ENCODE peak calls at places on chromosomes 3 and 15, in eight cellular contexts. M, E, X, C, H, J, O and Q are unnamed samples.

GRCh38 chr3:131597816-131598215 is 95.0 kb upstream of the MRPL3 start:
- DNase-seq in M (no peak), E (no peak), C (no peak), J (no peak), H (no peak), O (no peak), X (no peak), Q (no peak)

GRCh38 chr3:143084856-143085731 is 34.5 kb upstream of the CHST2 start:
- DNase-seq in J (no peak), X (no peak), C (peak), H (no peak), O (no peak), M (peak), E (no peak), Q (peak)

GRCh38 chr3:196174652-196175051 is 36.5 kb downstream of the ZDHHC19 start:
- DNase-seq in M (no peak), C (no peak), E (no peak), J (no peak), O (no peak), X (no peak), H (no peak), Q (no peak)

GRCh38 chr15:32837935-32838334 is 120.1 kb downstream of the GREM1 start:
- DNase-seq in C (no peak), O (no peak), J (no peak), M (no peak), E (no peak), H (no peak), X (no peak), Q (no peak)

GRCh38 chr3:65873028-65873427 is 165.7 kb downstream of the MAGI1 start:
- DNase-seq in J (no peak), O (no peak), E (peak), M (no peak), X (no peak), H (no peak), C (no peak), Q (no peak)

GRCh38 chr15:52103217-52104207 is 9.1 kb downstream of the BCL2L10 start:
- DNase-seq in J (no peak), H (peak), O (peak), M (peak), E (no peak), C (peak), X (peak), Q (peak)

GRCh38 chr3:120472121-120472844 is 21.5 kb upstream of the FSTL1 start:
- DNase-seq in M (no peak), J (no peak), C (no peak), O (no peak), X (no peak), E (no peak), H (no peak), Q (no peak)

GRCh38 chr3:134197681-134198261 is 52.9 kb downstream of the RYK start:
- DNase-seq in E (peak), C (peak), H (peak), X (peak), M (peak), O (no peak), J (no peak), Q (no peak)

DNA sequence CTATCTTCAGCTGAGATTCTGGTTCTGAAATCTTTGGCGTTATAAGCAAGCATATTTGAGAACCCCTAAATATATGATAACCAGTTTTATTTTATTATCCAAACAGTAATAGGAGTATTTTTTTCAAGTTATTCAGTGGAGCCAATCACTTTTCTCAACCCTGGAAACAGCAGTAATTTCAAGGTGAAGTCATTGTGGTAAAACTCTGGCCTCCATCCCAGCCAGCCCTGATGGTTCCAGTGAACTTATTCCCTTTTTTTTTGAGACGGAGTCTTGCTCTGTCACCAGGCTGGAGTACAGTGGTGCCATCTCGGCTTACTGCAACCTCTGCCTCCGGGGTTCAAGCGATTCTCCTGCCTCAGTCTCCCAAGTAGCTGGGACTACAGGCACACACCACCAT is 545.4 kb upstream of the IL12A start:
- DNase-seq in X (no peak), O (no peak), C (peak), M (no peak), E (no peak), J (no peak), H (no peak), Q (no peak)
- H3K4me3 ChIP-seq in X (no peak), O (no peak), C (no peak), M (no peak), E (no peak), J (no peak), H (no peak), Q (no peak)

DNA sequence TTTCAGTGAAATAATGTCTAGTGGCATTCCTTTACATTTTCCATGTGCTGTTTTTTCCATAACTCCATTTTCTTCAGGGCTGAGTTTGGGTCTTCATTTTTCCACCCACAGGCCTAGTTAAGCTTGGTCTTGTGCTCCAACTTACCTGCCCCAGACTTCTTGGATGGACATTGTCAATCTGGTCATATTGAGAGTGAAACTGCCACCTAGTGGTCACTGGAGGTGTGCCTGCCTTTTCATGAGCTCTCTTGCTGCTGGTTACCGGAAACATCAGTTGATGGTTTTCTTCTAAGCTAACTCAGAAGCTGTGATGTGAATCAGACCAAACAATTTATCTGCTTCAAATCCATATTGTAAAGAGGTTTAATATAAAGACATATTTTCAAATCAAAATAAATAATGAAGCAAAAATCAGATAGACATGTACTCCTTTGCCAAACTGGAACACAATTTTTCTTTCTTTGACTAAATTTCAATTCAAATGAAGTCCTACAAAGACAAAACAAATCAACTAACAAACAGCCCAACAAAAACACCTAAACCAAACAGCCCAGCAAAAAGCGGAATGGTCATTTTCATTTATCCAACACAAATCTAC is 135.1 kb upstream of the RASGRP1 start:
- DNase-seq in E (peak), O (no peak), H (peak), X (peak), M (peak), J (peak), C (peak), Q (no peak)
- TF ChIP-seq CTCF in E (peak), O (peak), H (peak), X (peak), M (peak), J (peak), C (peak), Q (peak)

GRCh38 chr3:184005981-184006507 is 11.6 kb downstream of the ABCC5 start:
- DNase-seq in E (peak), H (peak), O (peak), M (peak), X (no peak), J (peak), C (peak), Q (peak)
- H3K4me3 ChIP-seq in E (peak), H (no peak), O (no peak), M (no peak), X (no peak), J (no peak), C (no peak), Q (peak)

DNA sequence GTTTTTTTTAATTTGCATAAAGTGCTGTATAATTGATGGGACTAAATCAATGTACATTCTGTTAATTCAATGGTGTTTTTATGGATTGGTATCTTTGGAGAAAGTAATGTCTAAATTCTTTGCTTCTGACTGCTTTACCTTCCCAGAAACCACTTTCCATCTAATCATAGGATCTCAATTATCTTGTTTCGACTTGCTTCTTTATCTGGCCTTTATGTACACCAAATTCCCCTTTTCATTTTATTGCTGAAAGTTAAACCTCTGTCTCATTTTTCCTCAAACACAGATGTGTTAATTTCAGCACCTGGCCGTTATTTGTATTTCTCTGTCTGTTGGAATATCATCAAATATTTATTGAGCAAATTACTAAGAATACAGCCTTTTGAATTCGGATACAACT is 287.3 kb upstream of the GBE1 start:
- DNase-seq in J (no peak), H (no peak), X (no peak), C (no peak), E (no peak), O (no peak), M (no peak), Q (no peak)
- TF ChIP-seq CTCF in J (no peak), H (no peak), X (no peak), C (no peak), E (no peak), O (no peak), M (no peak), Q (no peak)

GRCh38 chr3:149243540-149243939 is 21.9 kb upstream of the CP start:
- DNase-seq in O (no peak), M (no peak), J (no peak), E (no peak), C (no peak), H (peak), X (no peak), Q (no peak)

GRCh38 chr3:149247929-149248691 is 26.5 kb upstream of the CP start:
- DNase-seq in O (no peak), C (peak), M (peak), E (no peak), H (peak), J (no peak), X (no peak), Q (no peak)

GRCh38 chr3:149247025-149247710 is 25.5 kb upstream of the CP start:
- DNase-seq in O (no peak), C (peak), H (peak), E (no peak), M (peak), X (no peak), J (no peak), Q (no peak)

GRCh38 chr3:149251186-149251585 is 29.6 kb upstream of the CP start:
- DNase-seq in M (no peak), X (no peak), J (no peak), C (no peak), H (no peak), E (no peak), O (no peak), Q (no peak)

DNA sequence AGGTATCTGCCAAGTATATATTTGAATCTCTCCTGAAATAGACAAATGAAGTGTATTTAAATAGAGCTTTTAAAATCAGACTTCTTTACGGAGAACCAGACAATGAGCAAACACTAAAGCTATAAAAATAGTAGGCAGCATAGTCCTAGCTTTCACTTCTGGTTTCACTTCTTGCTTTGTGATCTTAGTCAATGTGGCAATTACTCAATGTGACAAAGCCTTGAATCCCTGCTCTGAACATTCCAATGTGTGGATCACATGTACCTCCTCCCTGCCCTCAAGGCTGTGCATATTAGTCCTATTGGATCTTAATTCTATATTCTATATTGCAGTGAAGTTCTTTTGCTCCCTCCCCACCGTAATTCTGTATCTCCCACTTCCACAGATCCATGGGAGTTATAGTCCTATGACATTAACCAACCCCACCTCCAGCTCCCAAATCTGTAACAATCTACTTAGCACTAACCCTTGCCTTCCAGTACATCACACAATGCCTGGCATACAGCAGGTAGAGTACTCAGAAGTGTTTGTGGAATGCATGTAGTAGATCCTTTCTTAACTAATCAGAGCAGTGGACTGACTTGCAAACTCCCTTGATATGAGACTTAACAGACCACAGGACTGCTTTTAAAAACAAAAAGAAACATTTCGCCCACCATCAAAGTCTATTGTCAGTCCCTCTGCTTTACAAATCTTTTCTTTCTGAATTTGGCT is 24.3 kb upstream of the CP start:
- DNase-seq in E (no peak), H (peak), J (no peak), X (no peak), C (peak), M (peak), O (no peak), Q (peak)
- H3K4me3 ChIP-seq in E (no peak), H (peak), J (no peak), X (no peak), C (no peak), M (no peak), O (no peak), Q (no peak)